ENCODE peak calls at places on chromosomes 12 and 14, in four cellular contexts. S, K, G and X are unnamed samples.

GRCh38 chr12:40032433-40033259 is 73.2 kb downstream of the SLC2A13 start:
- DNase-seq in S (no peak), G (no peak), K (no peak), X (no peak)

GRCh38 chr12:51000245-51000644 is 25.9 kb downstream of the SLC11A2 start:
- DNase-seq in G (no peak), K (peak; percentile 76), S (no peak), X (no peak)

GRCh38 chr12:1642513-1642912 is 13.5 kb downstream of the WNT5B start:
- DNase-seq in K (no peak), S (no peak), G (no peak), X (no peak)

GRCh38 chr12:52901715-52902541 is 2.9 kb downstream of the KRT8 start:
- DNase-seq in K (no peak), S (no peak), G (no peak), X (no peak)

GRCh38 chr12:13947237-13947945 is 34.0 kb downstream of the GRIN2B start:
- DNase-seq in S (no peak), K (no peak), G (no peak), X (peak; percentile 93)

GRCh38 chr12:113359133-113359938 is 949 bp downstream of the PLBD2 start:
- DNase-seq in G (no peak), S (peak; percentile 71), K (no peak), X (no peak)

GRCh38 chr12:76277480-76277879 is 70.7 kb downstream of the BBS10 start:
- DNase-seq in G (no peak), S (no peak), K (peak; percentile 61), X (no peak)

GRCh38 chr12:124617615-124618014 is 50.2 kb upstream of the NCOR2 start:
- DNase-seq in S (no peak), K (no peak), G (no peak), X (no peak)

GRCh38 chr12:21527451-21528180 is 1.5 kb downstream of the SPX start:
- DNase-seq in K (peak; percentile 55), G (peak; percentile 83), S (no peak), X (no peak)

GRCh38 chr12:53820503-53820902 is 68.7 kb upstream of the CISTR start:
- DNase-seq in K (peak; percentile 73), G (no peak), S (no peak), X (no peak)

GRCh38 chr12:115798309-115798917 is 479.1 kb downstream of the MED13L start:
- DNase-seq in G (no peak), K (no peak), S (no peak), X (no peak)

GRCh38 chr14:95707327-95707726 is 6.6 kb downstream of the TCL1A start:
- DNase-seq in G (no peak), K (no peak), S (no peak), X (no peak)

GRCh38 chr14:80047761-80048160 is 163.5 kb downstream of the DIO2 start:
- DNase-seq in S (no peak), K (no peak), G (peak; percentile 4), X (no peak)

GRCh38 chr14:87888136-87888999 is 104.6 kb downstream of the GALC start:
- DNase-seq in S (no peak), G (peak; percentile 19), K (no peak), X (no peak)

GRCh38 chr12:8032242-8033152 is at the start of gene FOXJ2:
- DNase-seq in S (peak; percentile 84), K (peak; percentile 74), G (peak; percentile 83), X (no peak)

GRCh38 chr14:53509227-53509822 is 356.2 kb upstream of the DDHD1 start:
- DNase-seq in S (peak; percentile 77), G (peak; percentile 88), K (peak; percentile 77), X (no peak)

GRCh38 chr14:33282811-33283210 is 344.1 kb downstream of the NPAS3 start:
- DNase-seq in K (no peak), G (no peak), S (no peak), X (no peak)

GRCh38 chr12:49092086-49092815 is 2.4 kb downstream of the DHH start:
- DNase-seq in G (peak; percentile 64), S (no peak), K (peak; percentile 39), X (no peak)

GRCh38 chr12:6236641-6236940 is 36.4 kb downstream of the CD9 start:
- DNase-seq in S (no peak), G (no peak), K (no peak), X (no peak)

GRCh38 chr12:67747869-67748760 is 99.6 kb downstream of the DYRK2 start:
- DNase-seq in G (no peak), S (no peak), K (peak; percentile 5), X (peak; percentile 60)

GRCh38 chr14:24334431-24335271 is at the start of gene ADCY4:
- DNase-seq in G (peak; percentile 25), K (no peak), S (no peak), X (no peak)

GRCh38 chr12:27434673-27435565 is 11.6 kb upstream of the SMCO2 start:
- DNase-seq in K (no peak), S (peak; percentile 28), G (no peak), X (no peak)

GRCh38 chr12:114499338-114499737 is 93.4 kb upstream of the TBX5 start:
- DNase-seq in S (no peak), K (no peak), G (no peak), X (no peak)

GRCh38 chr12:62190921-62191746 is 69.1 kb upstream of the USP15 start:
- DNase-seq in G (peak; percentile 26), S (no peak), K (no peak), X (no peak)

GRCh38 chr12:95164656-95165055 is 52.6 kb downstream of the FGD6 start:
- DNase-seq in K (no peak), G (no peak), S (no peak), X (no peak)

GRCh38 chr14:78359581-78359980 is 189.4 kb downstream of the NRXN3 start:
- DNase-seq in G (peak; percentile 5), K (no peak), S (no peak), X (no peak)

GRCh38 chr14:35944847-35945246 is 118.7 kb downstream of the BRMS1L start:
- DNase-seq in G (no peak), K (peak; percentile 6), S (no peak), X (no peak)

GRCh38 chr12:41439134-41439533 is 251.0 kb downstream of the PDZRN4 start:
- DNase-seq in K (no peak), G (no peak), S (no peak), X (no peak)
- TF ChIP-seq CTCF in K (no peak), G (no peak), S (no peak), X (peak; percentile 21)

DNA sequence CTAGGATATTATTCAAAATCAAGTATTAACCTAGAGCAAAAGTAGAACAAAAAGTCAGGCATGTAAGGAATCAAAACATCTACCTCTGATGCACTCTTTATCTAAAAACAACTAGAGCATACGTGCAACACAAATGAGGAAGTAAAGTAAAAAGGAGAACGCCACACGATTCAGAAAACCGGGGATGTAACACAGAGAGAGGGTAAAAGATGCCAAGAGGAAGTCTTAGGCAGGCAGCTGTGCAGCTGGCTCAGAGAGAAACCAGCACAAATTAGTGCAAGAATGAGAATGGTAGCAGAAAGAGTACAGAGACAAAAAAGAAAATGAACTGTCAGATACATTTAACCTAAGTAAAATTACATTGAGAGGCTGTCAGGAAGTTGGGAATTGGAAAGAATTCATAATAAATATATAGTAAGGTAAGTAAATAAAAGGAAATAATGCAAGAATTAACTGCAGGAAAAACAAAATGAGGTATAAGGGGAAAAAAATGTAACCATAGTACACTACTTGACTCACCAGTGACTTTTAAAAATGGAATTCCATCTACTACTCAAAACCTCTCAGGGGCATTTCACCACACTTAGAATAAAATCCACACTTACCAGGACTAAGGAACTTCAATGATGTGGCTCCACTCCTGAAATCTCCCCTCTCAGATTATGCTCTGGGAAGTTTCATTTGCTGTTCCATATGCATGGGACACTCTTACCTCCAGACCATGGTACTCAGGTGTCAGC is 17.1 kb downstream of the BCAT1 start:
- DNase-seq in S (no peak), G (no peak), K (no peak), X (no peak)
- H3K4me3 ChIP-seq in S (no peak overlapping the region), G (no peak overlapping the region), K (no peak overlapping the region), X (no peak overlapping the region)

DNA sequence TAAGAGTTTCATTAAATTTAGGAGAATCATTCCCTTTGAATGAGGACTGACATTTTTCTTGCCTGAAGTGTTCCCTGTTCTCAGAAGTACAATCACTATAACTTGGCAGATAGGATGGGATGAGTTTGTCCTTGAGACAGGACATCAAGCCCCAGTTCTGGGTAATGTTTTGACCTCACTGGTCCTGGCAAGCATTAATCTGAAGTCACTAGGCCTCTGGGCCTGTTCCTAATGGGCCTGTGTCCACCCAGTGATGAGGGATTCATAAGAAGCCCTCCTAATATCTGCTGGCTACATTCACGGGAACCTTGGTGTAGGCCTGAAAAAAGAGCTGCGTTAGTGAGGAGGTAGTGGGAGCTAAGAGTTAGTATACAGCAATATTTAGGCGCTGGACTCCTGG is 37.2 kb downstream of the NINJ2 start:
- DNase-seq in G (no peak), S (no peak), K (no peak), X (no peak)
- TF ChIP-seq CTCF in G (no peak), S (no peak), K (no peak), X (no peak)

GRCh38 chr14:51419685-51420084 is 179.6 kb downstream of the TMX1 start:
- DNase-seq in G (no peak), K (no peak), S (no peak), X (no peak)
- H3K4me3 ChIP-seq in G (no peak overlapping the region), K (no peak overlapping the region), S (no peak overlapping the region), X (no peak overlapping the region)

DNA sequence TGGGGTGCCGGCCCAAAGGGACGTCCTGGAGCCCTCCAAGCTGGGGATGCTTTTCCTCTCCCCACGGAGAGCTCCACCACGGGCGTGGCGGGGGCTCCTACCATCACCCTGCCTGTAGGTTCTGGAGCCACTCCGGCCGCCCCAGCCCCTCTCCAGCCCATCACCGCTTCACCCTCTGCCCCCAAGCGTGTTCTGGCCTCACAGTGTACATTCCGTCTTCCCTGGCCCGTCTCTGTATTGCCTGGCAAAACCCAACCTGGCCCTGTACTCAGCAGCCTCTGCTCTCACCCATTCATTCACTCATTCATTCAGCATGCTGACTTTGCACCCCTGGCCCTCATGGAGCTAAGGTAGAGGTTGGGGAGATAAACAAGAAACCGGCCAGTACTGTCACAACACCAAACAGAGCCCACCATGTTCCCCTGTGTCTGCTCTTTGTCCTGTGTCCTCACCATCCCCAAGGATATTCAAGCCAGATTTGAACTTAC is 20.3 kb downstream of the SLC25A29 start:
- DNase-seq in G (no peak), K (no peak), S (no peak), X (no peak)
- TF ChIP-seq CTCF in G (no peak), K (no peak), S (no peak), X (no peak)

GRCh38 chr12:112122823-112123690 is 2.3 kb upstream of the TRAFD1 start:
- DNase-seq in K (no peak), G (peak; percentile 60), S (no peak), X (no peak)

GRCh38 chr12:112126000-112126431 is 656 bp downstream of the TRAFD1 start:
- DNase-seq in G (no peak), K (no peak), S (no peak), X (no peak)

GRCh38 chr12:112125250-112125999 is at the start of gene TRAFD1:
- DNase-seq in K (peak; percentile 97), G (peak; percentile 98), S (peak; percentile 98), X (peak; percentile 53)

GRCh38 chr12:112126916-112127315 is 1.6 kb downstream of the TRAFD1 start:
- DNase-seq in K (no peak), S (no peak), G (no peak), X (no peak)

GRCh38 chr12:112124918-112125249 is 476 bp upstream of the TRAFD1 start:
- DNase-seq in G (no peak), S (no peak), K (no peak), X (no peak)
- H3K4me3 ChIP-seq in G (no peak overlapping the region), S (no peak overlapping the region), K (peak overlapping the region; percentile 88), X (peak overlapping the region; percentile 94)